ENCODE peak calls at places on chromosomes 7 and 10, in nine cellular contexts. J, D, B, P, W, Z, N, U and O are unnamed samples.

GRCh38 chr7:55048221-55048859 is 29.5 kb downstream of the EGFR start:
- DNase-seq in U (no peak), D (no peak), N (peak; percentile 50), P (no peak), B (no peak), J (no peak), Z (peak; percentile 44), W (peak; percentile 34), O (no peak)

GRCh38 chr10:32210306-32211045 is 136.5 kb downstream of the EPC1 start:
- DNase-seq in J (peak; percentile 34), N (peak; percentile 33), B (peak; percentile 44), Z (peak; percentile 39), D (no peak), W (no peak), P (no peak), U (no peak), O (no peak)

GRCh38 chr10:33031171-33031570 is 73.1 kb upstream of the ITGB1 start:
- DNase-seq in P (no peak), Z (no peak), J (no peak), W (no peak), U (no peak), N (no peak), D (no peak), B (no peak), O (no peak)

GRCh38 chr7:134954197-134955082 is 31.9 kb upstream of the AGBL3 start:
- DNase-seq in Z (peak; percentile 39), B (no peak), W (no peak), N (no peak), U (no peak), J (peak; percentile 50), D (no peak), P (no peak), O (no peak)

GRCh38 chr7:101696-102376 is 90.5 kb upstream of the FAM20C start:
- DNase-seq in J (no peak), N (no peak), Z (peak; percentile 2), D (no peak), W (peak; percentile 19), P (no peak), B (peak; percentile 76), U (peak; percentile 46), O (no peak)

GRCh38 chr7:130140551-130141160 is 64.5 kb downstream of the TMEM209 start:
- DNase-seq in U (no peak), Z (no peak), B (no peak), W (no peak), D (peak; percentile 67), P (no peak), N (peak; percentile 19), J (no peak), O (no peak)

GRCh38 chr10:46234026-46234425 is 52.8 kb upstream of the ANTXRL start:
- DNase-seq in D (no peak), J (no peak), N (peak; percentile 4), W (peak; percentile 1), P (no peak), Z (no peak), B (no peak), U (peak; percentile 49), O (no peak)

GRCh38 chr10:71520042-71520441 is 123.3 kb downstream of the CDH23 start:
- DNase-seq in D (no peak), U (no peak), W (no peak), B (no peak), Z (no peak), J (no peak), P (no peak), N (no peak), O (no peak)

GRCh38 chr7:148925836-148926235 is 41.7 kb upstream of the EZH2 start:
- DNase-seq in W (no peak), J (no peak), N (no peak), B (no peak), Z (no peak), U (no peak), D (no peak), P (no peak), O (no peak)

GRCh38 chr10:33335550-33335799 is 1.0 kb upstream of the NRP1 start:
- DNase-seq in P (no peak), N (no peak), W (no peak), Z (no peak), B (no peak), U (no peak), J (no peak), D (no peak), O (no peak)

DNA sequence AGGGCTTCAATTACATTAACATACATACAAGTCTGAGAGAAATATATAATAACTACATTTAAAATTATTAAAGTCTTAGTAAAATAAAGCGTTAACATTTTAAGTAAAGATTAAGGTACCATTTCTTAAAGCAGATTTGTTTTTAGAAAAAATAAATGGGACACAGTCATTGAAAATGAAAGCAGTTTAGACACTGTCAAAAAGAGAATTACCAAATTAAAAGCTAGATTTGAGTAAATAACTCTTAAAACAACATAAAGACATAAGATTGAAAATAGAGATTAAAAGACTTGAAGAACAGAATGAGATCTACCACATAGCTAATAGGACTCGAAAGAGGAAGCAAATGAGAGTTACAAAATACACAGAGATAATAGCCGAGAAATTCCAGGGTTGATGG is 562.2 kb upstream of the FOXK1 start:
- DNase-seq in Z (no peak), D (no peak), N (no peak), P (no peak), J (no peak), W (no peak), U (no peak), B (no peak), O (no peak)
- H3K4me3 ChIP-seq in Z (no peak overlapping the region), D (no peak overlapping the region), N (no peak overlapping the region), P (no peak overlapping the region), J (no peak overlapping the region), W (no peak overlapping the region), U (no peak overlapping the region), B (no peak overlapping the region), O (no peak overlapping the region)

DNA sequence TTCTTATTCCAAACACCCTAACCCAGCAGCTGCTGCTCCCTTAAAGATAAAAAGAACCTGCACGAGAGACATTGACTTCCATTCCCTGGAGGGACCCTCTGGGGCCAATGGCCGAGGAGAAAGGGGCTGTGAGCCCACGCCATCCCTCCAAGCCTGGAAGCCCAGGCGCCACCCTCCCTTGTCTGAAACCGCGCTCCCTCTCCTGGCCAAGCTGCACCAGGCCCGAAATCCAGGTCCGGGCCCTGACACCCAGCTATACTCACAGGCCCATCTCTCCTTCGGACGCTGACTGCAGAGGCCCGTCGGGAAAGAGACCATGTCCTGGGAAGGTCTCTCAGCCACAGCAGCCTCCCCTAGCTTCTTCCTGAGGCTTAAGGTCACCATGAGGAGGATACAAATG is 196.5 kb downstream of the PTPRN2 start:
- DNase-seq in P (no peak), Z (no peak), D (no peak), W (no peak), U (peak; percentile 38), J (no peak), N (no peak), B (no peak), O (no peak)
- H3K9me3 ChIP-seq in P (no peaks in the 10 kb centered on the region), Z (no peaks in the 10 kb centered on the region), D (no peaks in the 10 kb centered on the region), W (no peaks in the 10 kb centered on the region), U (no peaks in the 10 kb centered on the region), J (no peaks in the 10 kb centered on the region), N (no peaks in the 10 kb centered on the region), B (peaks cover 63% of the 10 kb centered on the region), O (no peaks in the 10 kb centered on the region)

DNA sequence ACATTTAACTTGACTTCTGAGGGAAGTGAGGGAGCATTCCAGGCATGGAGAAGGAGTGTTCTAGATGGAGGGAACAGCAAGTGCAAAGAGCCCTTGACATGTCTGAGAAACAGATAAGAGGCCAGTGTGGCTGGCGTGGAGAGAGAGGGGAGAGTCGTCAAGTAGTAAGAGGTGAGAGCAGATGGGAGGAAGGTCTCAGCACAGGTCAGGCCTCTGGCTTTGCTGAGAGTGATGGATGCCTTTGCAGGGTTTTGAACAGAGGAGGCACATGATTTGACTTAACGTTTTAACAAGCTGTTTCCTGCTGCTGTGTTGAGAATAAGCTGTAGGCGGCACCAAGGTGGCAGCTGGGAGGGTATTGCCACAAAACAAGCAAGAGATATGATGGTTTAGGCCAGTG is 97.2 kb downstream of the KAT6B start:
- DNase-seq in U (peak; percentile 67), J (peak; percentile 5), D (no peak), B (no peak), Z (no peak), N (no peak), W (no peak), P (no peak), O (no peak)
- H3K4me3 ChIP-seq in U (no peak overlapping the region), J (no peak overlapping the region), D (peak overlapping the region; percentile 2), B (no peak overlapping the region), Z (no peak overlapping the region), N (no peak overlapping the region), W (no peak overlapping the region), P (no peak overlapping the region), O (no peak overlapping the region)

GRCh38 chr7:158399762-158400161 is 187.9 kb downstream of the PTPRN2 start:
- DNase-seq in B (no peak), J (no peak), Z (no peak), W (no peak), N (no peak), P (no peak), D (no peak), U (peak; percentile 9), O (no peak)
- H3K9me3 ChIP-seq in B (peaks cover 7% of the 10 kb centered on the region), J (peaks cover 4% of the 10 kb centered on the region), Z (no peaks in the 10 kb centered on the region), W (peaks cover 11% of the 10 kb centered on the region), N (no peaks in the 10 kb centered on the region), P (no peaks in the 10 kb centered on the region), D (peaks cover 3% of the 10 kb centered on the region), U (no peaks in the 10 kb centered on the region), O (no peaks in the 10 kb centered on the region)

GRCh38 chr7:105909742-105910141 is 33.3 kb upstream of the ATXN7L1 start:
- DNase-seq in D (no peak), N (no peak), B (no peak), U (no peak), P (no peak), J (no peak), Z (no peak), W (no peak), O (no peak)

GRCh38 chr7:105906690-105907089 is 30.3 kb upstream of the ATXN7L1 start:
- DNase-seq in B (no peak), J (no peak), D (no peak), P (no peak), U (no peak), W (no peak), Z (no peak), N (no peak), O (no peak)

GRCh38 chr7:105906169-105906568 is 29.8 kb upstream of the ATXN7L1 start:
- DNase-seq in W (no peak), U (no peak), B (no peak), J (no peak), P (no peak), D (no peak), N (no peak), Z (no peak), O (no peak)

GRCh38 chr7:105905209-105905910 is 29.0 kb upstream of the ATXN7L1 start:
- DNase-seq in D (no peak), W (no peak), Z (no peak), N (no peak), P (no peak), J (no peak), B (no peak), U (no peak), O (no peak)

GRCh38 chr7:105907129-105907846 is 30.9 kb upstream of the ATXN7L1 start:
- DNase-seq in B (no peak), P (no peak), Z (no peak), N (no peak), U (no peak), W (no peak), D (no peak), J (no peak), O (no peak)
- H3K4me3 ChIP-seq in B (no peak overlapping the region), P (no peak overlapping the region), Z (no peak overlapping the region), N (no peak overlapping the region), U (no peak overlapping the region), W (no peak overlapping the region), D (no peak overlapping the region), J (no peak overlapping the region), O (no peak overlapping the region)

GRCh38 chr10:37474645-37475044 is 349.2 kb downstream of the ANKRD30A start:
- DNase-seq in Z (no peak), P (no peak), U (no peak), N (no peak), W (no peak), J (no peak), D (no peak), B (no peak), O (no peak)
- H3K9me3 ChIP-seq in Z (no peaks in the 10 kb centered on the region), P (no peaks in the 10 kb centered on the region), U (no peaks in the 10 kb centered on the region), N (no peaks in the 10 kb centered on the region), W (no peaks in the 10 kb centered on the region), J (no peaks in the 10 kb centered on the region), D (no peaks in the 10 kb centered on the region), B (peaks cover 11% of the 10 kb centered on the region), O (no peaks in the 10 kb centered on the region)